ENCODE peak calls at places on chromosomes 1 and 21, in seven cellular contexts. One of them, this sample, is unnamed.
A peak's percentile ranks its signal among the peaks of the same experiment; 100 is the strongest.

GRCh38 chr1:182249201-182249676 is 142.4 kb downstream of the GLUL start:
- DNase-seq in IMR-90: no peak
- DNase-seq in neural crest cell: no peak
- DNase-seq in right atrium auricular region: no peak
- DNase-seq in stimulated activated naive B cell treated with anti-CD40 and anti-IgM and Interleukin-4, amounts not matched to agents 10 μg/mL and 1 μg/mL and 100 μg/mL, for 72 hours: no peak
- DNase-seq in T-cell: no peak
- DNase-seq in GM13976: peak; percentile 48
- DNase-seq in this sample: no peak

GRCh38 chr1:165600793-165601192 is 30.2 kb upstream of the MGST3 start:
- DNase-seq in IMR-90: no peak
- DNase-seq in stimulated activated naive B cell treated with anti-CD40 and anti-IgM and Interleukin-4, amounts not matched to agents 10 μg/mL and 1 μg/mL and 100 μg/mL, for 72 hours: no peak
- DNase-seq in neural crest cell: no peak
- DNase-seq in GM13976: no peak
- DNase-seq in right atrium auricular region: no peak
- DNase-seq in T-cell: no peak
- DNase-seq in this sample: no peak

GRCh38 chr1:93605812-93606512 is 75.7 kb downstream of the BCAR3 start:
- DNase-seq in neural crest cell: no peak
- DNase-seq in stimulated activated naive B cell treated with anti-CD40 and anti-IgM and Interleukin-4, amounts not matched to agents 10 μg/mL and 1 μg/mL and 100 μg/mL, for 72 hours: no peak
- DNase-seq in T-cell: no peak
- DNase-seq in IMR-90: peak; percentile 97
- DNase-seq in right atrium auricular region: peak; percentile 42
- DNase-seq in GM13976: no peak
- DNase-seq in this sample: no peak

GRCh38 chr1:119139393-119139792 is 1.1 kb downstream of the WARS2 start:
- DNase-seq in IMR-90: no peak
- DNase-seq in neural crest cell: no peak
- DNase-seq in T-cell: peak; percentile 28
- DNase-seq in right atrium auricular region: no peak
- DNase-seq in GM13976: peak; percentile 43
- DNase-seq in stimulated activated naive B cell treated with anti-CD40 and anti-IgM and Interleukin-4, amounts not matched to agents 10 μg/mL and 1 μg/mL and 100 μg/mL, for 72 hours: no peak
- DNase-seq in this sample: no peak

GRCh38 chr1:156146006-156146748 is 7.2 kb upstream of the SEMA4A start:
- DNase-seq in right atrium auricular region: peak; percentile 73
- DNase-seq in stimulated activated naive B cell treated with anti-CD40 and anti-IgM and Interleukin-4, amounts not matched to agents 10 μg/mL and 1 μg/mL and 100 μg/mL, for 72 hours: no peak
- DNase-seq in GM13976: peak; percentile 82
- DNase-seq in IMR-90: peak; percentile 94
- DNase-seq in T-cell: peak; percentile 46
- DNase-seq in neural crest cell: no peak
- DNase-seq in this sample: peak; percentile 93

GRCh38 chr21:42025392-42026071 is 15.4 kb upstream of the ZBTB21 start:
- DNase-seq in GM13976: no peak
- DNase-seq in T-cell: no peak
- DNase-seq in IMR-90: peak; percentile 94
- DNase-seq in right atrium auricular region: no peak
- DNase-seq in stimulated activated naive B cell treated with anti-CD40 and anti-IgM and Interleukin-4, amounts not matched to agents 10 μg/mL and 1 μg/mL and 100 μg/mL, for 72 hours: no peak
- DNase-seq in neural crest cell: no peak
- DNase-seq in this sample: no peak

GRCh38 chr1:165678509-165678908 is 19.9 kb downstream of the ALDH9A1 start:
- DNase-seq in GM13976: no peak
- DNase-seq in IMR-90: no peak
- DNase-seq in neural crest cell: no peak
- DNase-seq in stimulated activated naive B cell treated with anti-CD40 and anti-IgM and Interleukin-4, amounts not matched to agents 10 μg/mL and 1 μg/mL and 100 μg/mL, for 72 hours: no peak
- DNase-seq in T-cell: no peak
- DNase-seq in right atrium auricular region: no peak
- DNase-seq in this sample: no peak

GRCh38 chr1:206693029-206693428 is 8.3 kb downstream of the MAPKAPK2 start:
- DNase-seq in neural crest cell: no peak
- DNase-seq in stimulated activated naive B cell treated with anti-CD40 and anti-IgM and Interleukin-4, amounts not matched to agents 10 μg/mL and 1 μg/mL and 100 μg/mL, for 72 hours: no peak
- DNase-seq in IMR-90: peak; percentile 85
- DNase-seq in GM13976: no peak
- DNase-seq in right atrium auricular region: peak; percentile 81
- DNase-seq in T-cell: no peak
- DNase-seq in this sample: no peak

GRCh38 chr1:85330206-85330605 is 53.8 kb upstream of the BCL10 start:
- DNase-seq in right atrium auricular region: no peak
- DNase-seq in IMR-90: peak; percentile 96
- DNase-seq in stimulated activated naive B cell treated with anti-CD40 and anti-IgM and Interleukin-4, amounts not matched to agents 10 μg/mL and 1 μg/mL and 100 μg/mL, for 72 hours: no peak
- DNase-seq in T-cell: no peak
- DNase-seq in neural crest cell: no peak
- DNase-seq in GM13976: no peak
- DNase-seq in this sample: peak; percentile 72

GRCh38 chr1:18632711-18633427 is 2.2 kb downstream of the PAX7 start:
- DNase-seq in right atrium auricular region: no peak
- DNase-seq in T-cell: no peak
- DNase-seq in neural crest cell: peak; percentile 31
- DNase-seq in IMR-90: no peak
- DNase-seq in GM13976: no peak
- DNase-seq in stimulated activated naive B cell treated with anti-CD40 and anti-IgM and Interleukin-4, amounts not matched to agents 10 μg/mL and 1 μg/mL and 100 μg/mL, for 72 hours: no peak
- DNase-seq in this sample: no peak

GRCh38 chr1:109282497-109282951 is 421 bp downstream of the PSRC1 start:
- DNase-seq in T-cell: no peak
- DNase-seq in IMR-90: no peak
- DNase-seq in stimulated activated naive B cell treated with anti-CD40 and anti-IgM and Interleukin-4, amounts not matched to agents 10 μg/mL and 1 μg/mL and 100 μg/mL, for 72 hours: no peak
- DNase-seq in GM13976: no peak
- DNase-seq in right atrium auricular region: no peak
- DNase-seq in neural crest cell: no peak
- DNase-seq in this sample: no peak

GRCh38 chr1:63112155-63112914 is 210.0 kb upstream of the FOXD3 start:
- DNase-seq in stimulated activated naive B cell treated with anti-CD40 and anti-IgM and Interleukin-4, amounts not matched to agents 10 μg/mL and 1 μg/mL and 100 μg/mL, for 72 hours: no peak
- DNase-seq in T-cell: no peak
- DNase-seq in IMR-90: peak; percentile 31
- DNase-seq in GM13976: peak; percentile 3
- DNase-seq in neural crest cell: no peak
- DNase-seq in right atrium auricular region: no peak
- DNase-seq in this sample: no peak

GRCh38 chr1:9324246-9325096 is 31.8 kb downstream of the SPSB1 start:
- DNase-seq in neural crest cell: peak; percentile 22
- DNase-seq in stimulated activated naive B cell treated with anti-CD40 and anti-IgM and Interleukin-4, amounts not matched to agents 10 μg/mL and 1 μg/mL and 100 μg/mL, for 72 hours: no peak
- DNase-seq in GM13976: no peak
- DNase-seq in right atrium auricular region: no peak
- DNase-seq in T-cell: no peak
- DNase-seq in IMR-90: no peak
- DNase-seq in this sample: no peak

GRCh38 chr1:40803447-40803846 is 19.9 kb downstream of the KCNQ4 start:
- DNase-seq in T-cell: no peak
- DNase-seq in stimulated activated naive B cell treated with anti-CD40 and anti-IgM and Interleukin-4, amounts not matched to agents 10 μg/mL and 1 μg/mL and 100 μg/mL, for 72 hours: no peak
- DNase-seq in IMR-90: no peak
- DNase-seq in neural crest cell: no peak
- DNase-seq in right atrium auricular region: no peak
- DNase-seq in GM13976: no peak
- DNase-seq in this sample: no peak

GRCh38 chr1:202952818-202953217 is 5.3 kb downstream of the ADIPOR1 start:
- DNase-seq in T-cell: no peak
- DNase-seq in stimulated activated naive B cell treated with anti-CD40 and anti-IgM and Interleukin-4, amounts not matched to agents 10 μg/mL and 1 μg/mL and 100 μg/mL, for 72 hours: no peak
- DNase-seq in IMR-90: peak; percentile 53
- DNase-seq in right atrium auricular region: peak; percentile 68
- DNase-seq in neural crest cell: no peak
- DNase-seq in GM13976: no peak
- DNase-seq in this sample: no peak

GRCh38 chr1:189275786-189276185 is 1201.9 kb downstream of the BRINP3 start:
- DNase-seq in GM13976: no peak
- DNase-seq in IMR-90: peak; percentile 41
- DNase-seq in neural crest cell: no peak
- DNase-seq in right atrium auricular region: no peak
- DNase-seq in T-cell: no peak
- DNase-seq in stimulated activated naive B cell treated with anti-CD40 and anti-IgM and Interleukin-4, amounts not matched to agents 10 μg/mL and 1 μg/mL and 100 μg/mL, for 72 hours: no peak
- DNase-seq in this sample: no peak

GRCh38 chr1:51520700-51521248 is 1.7 kb upstream of the EPS15 start:
- DNase-seq in right atrium auricular region: no peak
- DNase-seq in T-cell: no peak
- DNase-seq in stimulated activated naive B cell treated with anti-CD40 and anti-IgM and Interleukin-4, amounts not matched to agents 10 μg/mL and 1 μg/mL and 100 μg/mL, for 72 hours: no peak
- DNase-seq in GM13976: no peak
- DNase-seq in neural crest cell: no peak
- DNase-seq in IMR-90: no peak
- DNase-seq in this sample: no peak

GRCh38 chr21:46048926-46049889 is 48.7 kb upstream of the COL6A2 start:
- DNase-seq in neural crest cell: no peak
- DNase-seq in GM13976: no peak
- DNase-seq in stimulated activated naive B cell treated with anti-CD40 and anti-IgM and Interleukin-4, amounts not matched to agents 10 μg/mL and 1 μg/mL and 100 μg/mL, for 72 hours: no peak
- DNase-seq in T-cell: no peak
- DNase-seq in right atrium auricular region: peak; percentile 95
- DNase-seq in IMR-90: peak; percentile 100
- DNase-seq in this sample: no peak

GRCh38 chr1:153794671-153795324 is 19.6 kb downstream of the SLC27A3 start:
- DNase-seq in stimulated activated naive B cell treated with anti-CD40 and anti-IgM and Interleukin-4, amounts not matched to agents 10 μg/mL and 1 μg/mL and 100 μg/mL, for 72 hours: no peak
- DNase-seq in IMR-90: no peak
- DNase-seq in GM13976: no peak
- DNase-seq in neural crest cell: peak; percentile 73
- DNase-seq in T-cell: no peak
- DNase-seq in right atrium auricular region: no peak
- DNase-seq in this sample: no peak

GRCh38 chr1:165624441-165624840 is 6.6 kb upstream of the MGST3 start:
- DNase-seq in GM13976: no peak
- DNase-seq in neural crest cell: no peak
- DNase-seq in IMR-90: no peak
- DNase-seq in T-cell: no peak
- DNase-seq in stimulated activated naive B cell treated with anti-CD40 and anti-IgM and Interleukin-4, amounts not matched to agents 10 μg/mL and 1 μg/mL and 100 μg/mL, for 72 hours: no peak
- DNase-seq in right atrium auricular region: no peak
- DNase-seq in this sample: no peak

GRCh38 chr1:211114446-211114845 is 19.5 kb downstream of the KCNH1 start:
- DNase-seq in stimulated activated naive B cell treated with anti-CD40 and anti-IgM and Interleukin-4, amounts not matched to agents 10 μg/mL and 1 μg/mL and 100 μg/mL, for 72 hours: no peak
- DNase-seq in IMR-90: no peak
- DNase-seq in neural crest cell: no peak
- DNase-seq in T-cell: no peak
- DNase-seq in right atrium auricular region: no peak
- DNase-seq in GM13976: no peak
- DNase-seq in this sample: no peak

GRCh38 chr21:18164933-18165332 is 79.7 kb upstream of the CHODL start:
- DNase-seq in right atrium auricular region: no peak
- DNase-seq in stimulated activated naive B cell treated with anti-CD40 and anti-IgM and Interleukin-4, amounts not matched to agents 10 μg/mL and 1 μg/mL and 100 μg/mL, for 72 hours: no peak
- DNase-seq in T-cell: no peak
- DNase-seq in GM13976: no peak
- DNase-seq in IMR-90: no peak
- DNase-seq in neural crest cell: no peak
- DNase-seq in this sample: no peak

GRCh38 chr1:206489980-206490534 is 17.3 kb upstream of the RASSF5 start:
- DNase-seq in IMR-90: peak; percentile 69
- DNase-seq in right atrium auricular region: peak; percentile 77
- DNase-seq in GM13976: peak; percentile 85
- DNase-seq in stimulated activated naive B cell treated with anti-CD40 and anti-IgM and Interleukin-4, amounts not matched to agents 10 μg/mL and 1 μg/mL and 100 μg/mL, for 72 hours: no peak
- DNase-seq in neural crest cell: peak; percentile 85
- DNase-seq in T-cell: peak; percentile 69
- DNase-seq in this sample: peak; percentile 85

GRCh38 chr1:187241971-187242370 is 413.2 kb downstream of the PLA2G4A start:
- DNase-seq in neural crest cell: no peak
- DNase-seq in GM13976: no peak
- DNase-seq in IMR-90: no peak
- DNase-seq in stimulated activated naive B cell treated with anti-CD40 and anti-IgM and Interleukin-4, amounts not matched to agents 10 μg/mL and 1 μg/mL and 100 μg/mL, for 72 hours: no peak
- DNase-seq in right atrium auricular region: no peak
- DNase-seq in T-cell: no peak
- DNase-seq in this sample: no peak

GRCh38 chr1:162310337-162310736 is 66.3 kb downstream of the SPATA46 start:
- DNase-seq in neural crest cell: no peak
- DNase-seq in IMR-90: peak; percentile 33
- DNase-seq in right atrium auricular region: no peak
- DNase-seq in GM13976: no peak
- DNase-seq in stimulated activated naive B cell treated with anti-CD40 and anti-IgM and Interleukin-4, amounts not matched to agents 10 μg/mL and 1 μg/mL and 100 μg/mL, for 72 hours: no peak
- DNase-seq in T-cell: no peak
- DNase-seq in this sample: no peak

GRCh38 chr1:68207129-68207689 is 25.1 kb downstream of the WLS start:
- DNase-seq in T-cell: no peak
- DNase-seq in right atrium auricular region: no peak
- DNase-seq in GM13976: no peak
- DNase-seq in stimulated activated naive B cell treated with anti-CD40 and anti-IgM and Interleukin-4, amounts not matched to agents 10 μg/mL and 1 μg/mL and 100 μg/mL, for 72 hours: no peak
- DNase-seq in neural crest cell: no peak
- DNase-seq in IMR-90: peak; percentile 64
- DNase-seq in this sample: no peak

GRCh38 chr21:42820513-42821465 is 58.5 kb downstream of the WDR4 start:
- DNase-seq in right atrium auricular region: no peak
- DNase-seq in GM13976: no peak
- DNase-seq in stimulated activated naive B cell treated with anti-CD40 and anti-IgM and Interleukin-4, amounts not matched to agents 10 μg/mL and 1 μg/mL and 100 μg/mL, for 72 hours: no peak
- DNase-seq in IMR-90: no peak
- DNase-seq in T-cell: no peak
- DNase-seq in neural crest cell: no peak
- DNase-seq in this sample: no peak

GRCh38 chr21:42583992-42584641 is 69.3 kb upstream of the PDE9A start:
- DNase-seq in GM13976: no peak
- DNase-seq in neural crest cell: no peak
- DNase-seq in right atrium auricular region: no peak
- DNase-seq in stimulated activated naive B cell treated with anti-CD40 and anti-IgM and Interleukin-4, amounts not matched to agents 10 μg/mL and 1 μg/mL and 100 μg/mL, for 72 hours: no peak
- DNase-seq in IMR-90: no peak
- DNase-seq in T-cell: no peak
- DNase-seq in this sample: no peak

GRCh38 chr1:53371851-53372250 is 44.0 kb upstream of the LRP8 start:
- DNase-seq in right atrium auricular region: no peak
- DNase-seq in T-cell: no peak
- DNase-seq in GM13976: no peak
- DNase-seq in stimulated activated naive B cell treated with anti-CD40 and anti-IgM and Interleukin-4, amounts not matched to agents 10 μg/mL and 1 μg/mL and 100 μg/mL, for 72 hours: no peak
- DNase-seq in IMR-90: no peak
- DNase-seq in neural crest cell: no peak
- DNase-seq in this sample: no peak